ENCODE peak calls at places on chromosomes 4 and X, in seven cellular contexts. One of them, this sample, is unnamed. For H3K4me1, the result is how much of the 10 kb centered on the place peaks cover.

GRCh38 chrX:108735680-108736508 is 469 bp downstream of the IRS4 start:
- DNase-seq in body of pancreas: no peak
- DNase-seq in pancreas: no peak
- DNase-seq in cardiac muscle cell: peak
- DNase-seq in IMR-90: no peak
- DNase-seq in CD8-positive, alpha-beta T cell: no peak
- DNase-seq in prostate gland: no peak
- DNase-seq in this sample: no peak

GRCh38 chr4:140884431-140885058 is 128.4 kb upstream of the TBC1D9 start:
- DNase-seq in body of pancreas: peak
- DNase-seq in pancreas: no peak
- DNase-seq in cardiac muscle cell: peak
- DNase-seq in IMR-90: peak
- DNase-seq in CD8-positive, alpha-beta T cell: no peak
- DNase-seq in prostate gland: no peak
- DNase-seq in this sample: peak

GRCh38 chrX:69124108-69124507 is 41.1 kb downstream of the PJA1 start:
- DNase-seq in body of pancreas: no peak
- DNase-seq in pancreas: no peak
- DNase-seq in cardiac muscle cell: no peak
- DNase-seq in IMR-90: peak
- DNase-seq in CD8-positive, alpha-beta T cell: no peak
- DNase-seq in prostate gland: no peak
- DNase-seq in this sample: no peak

GRCh38 chr4:153988446-153988845 is 199.6 kb upstream of the SFRP2 start:
- DNase-seq in body of pancreas: no peak
- DNase-seq in pancreas: no peak
- DNase-seq in cardiac muscle cell: no peak
- DNase-seq in IMR-90: no peak
- DNase-seq in CD8-positive, alpha-beta T cell: no peak
- DNase-seq in prostate gland: no peak
- DNase-seq in this sample: no peak

GRCh38 chr4:35087216-35087615 is 1157.1 kb downstream of the ARAP2 start:
- DNase-seq in body of pancreas: no peak
- DNase-seq in pancreas: no peak
- DNase-seq in cardiac muscle cell: no peak
- DNase-seq in IMR-90: no peak
- DNase-seq in CD8-positive, alpha-beta T cell: no peak
- DNase-seq in prostate gland: no peak
- DNase-seq in this sample: no peak

GRCh38 chrX:18377802-18378201 is 23.3 kb upstream of the SCML2 start:
- DNase-seq in body of pancreas: peak
- DNase-seq in pancreas: no peak
- DNase-seq in cardiac muscle cell: peak
- DNase-seq in IMR-90: peak
- DNase-seq in CD8-positive, alpha-beta T cell: no peak
- DNase-seq in prostate gland: no peak
- DNase-seq in this sample: peak

GRCh38 chrX:134886201-134886600 is 104.6 kb upstream of the SMIM10 start:
- DNase-seq in body of pancreas: no peak
- DNase-seq in pancreas: no peak
- DNase-seq in cardiac muscle cell: no peak
- DNase-seq in IMR-90: peak
- DNase-seq in CD8-positive, alpha-beta T cell: no peak
- DNase-seq in prostate gland: no peak
- DNase-seq in this sample: no peak

GRCh38 chrX:132875705-132876508 is 82.5 kb downstream of the HS6ST2 start:
- DNase-seq in body of pancreas: no peak
- DNase-seq in pancreas: no peak
- DNase-seq in cardiac muscle cell: no peak
- DNase-seq in IMR-90: no peak
- DNase-seq in CD8-positive, alpha-beta T cell: no peak
- DNase-seq in prostate gland: no peak
- DNase-seq in this sample: no peak

GRCh38 chrX:120115438-120115963 is at the start of gene RHOXF1:
- DNase-seq in body of pancreas: no peak
- DNase-seq in pancreas: no peak
- DNase-seq in cardiac muscle cell: no peak
- DNase-seq in IMR-90: no peak
- DNase-seq in CD8-positive, alpha-beta T cell: no peak
- DNase-seq in prostate gland: no peak
- DNase-seq in this sample: no peak

GRCh38 chr4:37924946-37925345 is 34.1 kb downstream of the TBC1D1 start:
- DNase-seq in body of pancreas: no peak
- DNase-seq in pancreas: no peak
- DNase-seq in cardiac muscle cell: no peak
- DNase-seq in IMR-90: no peak
- DNase-seq in CD8-positive, alpha-beta T cell: no peak
- DNase-seq in prostate gland: no peak
- DNase-seq in this sample: no peak

GRCh38 chr4:99878604-99879003 is 15.6 kb downstream of the LAMTOR3 start:
- DNase-seq in body of pancreas: no peak
- DNase-seq in pancreas: no peak
- DNase-seq in cardiac muscle cell: no peak
- DNase-seq in IMR-90: no peak
- DNase-seq in CD8-positive, alpha-beta T cell: no peak
- DNase-seq in prostate gland: no peak
- DNase-seq in this sample: no peak

GRCh38 chr4:99711657-99712056 is 54.0 kb upstream of the C4orf54 start:
- DNase-seq in body of pancreas: no peak
- DNase-seq in pancreas: no peak
- DNase-seq in cardiac muscle cell: no peak
- DNase-seq in IMR-90: no peak
- DNase-seq in CD8-positive, alpha-beta T cell: no peak
- DNase-seq in prostate gland: no peak
- DNase-seq in this sample: no peak

GRCh38 chr4:110780538-110780937 is 157.7 kb upstream of the PITX2 start:
- DNase-seq in body of pancreas: no peak
- DNase-seq in pancreas: no peak
- DNase-seq in cardiac muscle cell: no peak
- DNase-seq in IMR-90: no peak
- DNase-seq in CD8-positive, alpha-beta T cell: no peak
- DNase-seq in prostate gland: no peak
- DNase-seq in this sample: no peak

GRCh38 chrX:34371740-34372139 is 239.6 kb upstream of the FAM47A start:
- DNase-seq in body of pancreas: no peak
- DNase-seq in pancreas: no peak
- DNase-seq in cardiac muscle cell: no peak
- DNase-seq in IMR-90: no peak
- DNase-seq in CD8-positive, alpha-beta T cell: no peak
- DNase-seq in prostate gland: no peak
- DNase-seq in this sample: no peak

GRCh38 chr4:44912980-44913379 is 186.6 kb upstream of the GNPDA2 start:
- DNase-seq in body of pancreas: no peak
- DNase-seq in pancreas: no peak
- DNase-seq in cardiac muscle cell: no peak
- DNase-seq in IMR-90: no peak
- DNase-seq in CD8-positive, alpha-beta T cell: no peak
- DNase-seq in prostate gland: no peak
- DNase-seq in this sample: no peak

GRCh38 chr4:80806472-80806871 is 224.0 kb upstream of the BMP3 start:
- DNase-seq in body of pancreas: no peak
- DNase-seq in pancreas: no peak
- DNase-seq in cardiac muscle cell: no peak
- DNase-seq in IMR-90: no peak
- DNase-seq in CD8-positive, alpha-beta T cell: no peak
- DNase-seq in prostate gland: no peak
- DNase-seq in this sample: no peak

GRCh38 chr4:80798082-80798481 is 232.4 kb upstream of the BMP3 start:
- DNase-seq in body of pancreas: no peak
- DNase-seq in pancreas: no peak
- DNase-seq in cardiac muscle cell: no peak
- DNase-seq in IMR-90: no peak
- DNase-seq in CD8-positive, alpha-beta T cell: no peak
- DNase-seq in prostate gland: no peak
- DNase-seq in this sample: no peak

GRCh38 chr4:80803337-80803736 is 227.2 kb upstream of the BMP3 start:
- DNase-seq in body of pancreas: no peak
- DNase-seq in pancreas: no peak
- DNase-seq in cardiac muscle cell: no peak
- DNase-seq in IMR-90: no peak
- DNase-seq in CD8-positive, alpha-beta T cell: no peak
- DNase-seq in prostate gland: no peak
- DNase-seq in this sample: no peak
- H3K4me3 ChIP-seq in body of pancreas: no peak
- H3K4me3 ChIP-seq in pancreas: no peak
- H3K4me3 ChIP-seq in cardiac muscle cell: no peak
- H3K4me3 ChIP-seq in IMR-90: no peak
- H3K4me3 ChIP-seq in CD8-positive, alpha-beta T cell: no peak
- H3K4me3 ChIP-seq in prostate gland: no peak
- H3K4me3 ChIP-seq in this sample: no peak

DNA sequence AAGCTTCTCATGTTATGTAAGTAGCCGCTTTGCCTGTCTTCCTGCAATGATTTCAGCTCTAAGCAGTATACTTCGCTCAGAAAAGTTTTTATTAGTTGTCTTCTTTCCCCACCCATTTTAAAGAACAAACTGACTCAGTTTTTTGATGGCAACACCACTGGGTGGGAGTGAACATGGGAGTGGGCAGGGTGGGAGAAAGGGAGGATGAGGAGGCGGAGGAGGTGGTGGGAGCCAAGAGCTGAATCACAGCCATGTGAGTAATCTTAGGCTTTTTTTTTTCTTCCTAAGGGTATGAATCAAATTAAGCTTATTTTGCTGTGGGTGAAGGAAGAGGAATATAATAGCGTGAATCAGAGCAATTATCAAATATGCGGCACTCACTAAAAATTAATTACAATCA is 574.3 kb upstream of the DIPK2B start:
- DNase-seq in body of pancreas: no peak
- DNase-seq in pancreas: no peak
- DNase-seq in cardiac muscle cell: no peak
- DNase-seq in IMR-90: peak
- DNase-seq in CD8-positive, alpha-beta T cell: no peak
- DNase-seq in prostate gland: no peak
- DNase-seq in this sample: no peak
- H3K4me1 ChIP-seq in body of pancreas: under half
- H3K4me1 ChIP-seq in pancreas: under half
- H3K4me1 ChIP-seq in cardiac muscle cell: under half
- H3K4me1 ChIP-seq in IMR-90: under half
- H3K4me1 ChIP-seq in CD8-positive, alpha-beta T cell: under half
- H3K4me1 ChIP-seq in prostate gland: under half
- H3K4me1 ChIP-seq in this sample: under half

GRCh38 chrX:356385-357034 is 30.2 kb downstream of the PPP2R3B start:
- DNase-seq in body of pancreas: no peak
- DNase-seq in pancreas: no peak
- DNase-seq in cardiac muscle cell: no peak
- DNase-seq in IMR-90: peak
- DNase-seq in CD8-positive, alpha-beta T cell: no peak
- DNase-seq in prostate gland: no peak
- DNase-seq in this sample: no peak

GRCh38 chrX:355329-356050 is 31.2 kb downstream of the PPP2R3B start:
- DNase-seq in body of pancreas: no peak
- DNase-seq in pancreas: no peak
- DNase-seq in cardiac muscle cell: no peak
- DNase-seq in IMR-90: no peak
- DNase-seq in CD8-positive, alpha-beta T cell: no peak
- DNase-seq in prostate gland: no peak
- DNase-seq in this sample: no peak

GRCh38 chrX:357693-358471 is 28.8 kb downstream of the PPP2R3B start:
- DNase-seq in body of pancreas: no peak
- DNase-seq in pancreas: no peak
- DNase-seq in cardiac muscle cell: no peak
- DNase-seq in IMR-90: peak
- DNase-seq in CD8-positive, alpha-beta T cell: peak
- DNase-seq in prostate gland: no peak
- DNase-seq in this sample: no peak

GRCh38 chrX:358651-359143 is 28.0 kb downstream of the PPP2R3B start:
- DNase-seq in body of pancreas: no peak
- DNase-seq in pancreas: no peak
- DNase-seq in cardiac muscle cell: no peak
- DNase-seq in IMR-90: no peak
- DNase-seq in CD8-positive, alpha-beta T cell: no peak
- DNase-seq in prostate gland: no peak
- DNase-seq in this sample: no peak

GRCh38 chrX:357035-357692 is 29.5 kb downstream of the PPP2R3B start:
- DNase-seq in body of pancreas: no peak
- DNase-seq in pancreas: no peak
- DNase-seq in cardiac muscle cell: no peak
- DNase-seq in IMR-90: no peak
- DNase-seq in CD8-positive, alpha-beta T cell: no peak
- DNase-seq in prostate gland: no peak
- DNase-seq in this sample: no peak
- H3K4me3 ChIP-seq in body of pancreas: no peak
- H3K4me3 ChIP-seq in pancreas: no peak
- H3K4me3 ChIP-seq in cardiac muscle cell: no peak
- H3K4me3 ChIP-seq in IMR-90: no peak
- H3K4me3 ChIP-seq in CD8-positive, alpha-beta T cell: no peak
- H3K4me3 ChIP-seq in prostate gland: no peak
- H3K4me3 ChIP-seq in this sample: no peak

DNA sequence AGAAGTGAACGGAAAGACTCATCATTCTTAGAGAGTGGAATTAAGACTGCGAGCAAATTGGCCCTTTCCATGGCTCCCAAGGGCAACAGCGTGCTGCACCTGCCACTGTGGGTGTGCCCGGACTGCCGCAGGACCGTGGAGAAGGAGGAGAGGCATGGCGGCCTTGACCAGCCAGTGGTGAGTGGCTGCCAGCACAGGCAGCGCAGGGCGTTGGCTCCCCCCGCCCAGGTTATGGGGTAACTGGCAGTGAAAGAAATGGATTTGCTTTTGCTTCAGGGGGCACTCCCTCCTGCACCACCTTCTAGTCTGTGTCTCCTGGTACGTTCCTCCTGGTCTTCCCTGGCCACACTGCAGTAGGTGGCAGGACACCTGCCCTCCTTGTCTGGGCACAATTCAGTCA is 59.7 kb downstream of the FAM193A start:
- DNase-seq in body of pancreas: no peak
- DNase-seq in pancreas: no peak
- DNase-seq in cardiac muscle cell: no peak
- DNase-seq in IMR-90: no peak
- DNase-seq in CD8-positive, alpha-beta T cell: no peak
- DNase-seq in prostate gland: no peak
- DNase-seq in this sample: no peak
- H3K4me1 ChIP-seq in body of pancreas: under half
- H3K4me1 ChIP-seq in pancreas: under half
- H3K4me1 ChIP-seq in cardiac muscle cell: under half
- H3K4me1 ChIP-seq in IMR-90: under half
- H3K4me1 ChIP-seq in CD8-positive, alpha-beta T cell: under half
- H3K4me1 ChIP-seq in prostate gland: under half
- H3K4me1 ChIP-seq in this sample: under half

GRCh38 chrX:14095702-14096101 is 66.0 kb upstream of the GEMIN8 start:
- DNase-seq in body of pancreas: peak
- DNase-seq in pancreas: peak
- DNase-seq in cardiac muscle cell: peak
- DNase-seq in IMR-90: peak
- DNase-seq in CD8-positive, alpha-beta T cell: peak
- DNase-seq in prostate gland: no peak
- DNase-seq in this sample: peak
- H3K4me3 ChIP-seq in body of pancreas: no peak
- H3K4me3 ChIP-seq in pancreas: no peak
- H3K4me3 ChIP-seq in cardiac muscle cell: no peak
- H3K4me3 ChIP-seq in IMR-90: no peak
- H3K4me3 ChIP-seq in CD8-positive, alpha-beta T cell: no peak
- H3K4me3 ChIP-seq in prostate gland: no peak
- H3K4me3 ChIP-seq in this sample: no peak

GRCh38 chr4:151486166-151486565 is 77.2 kb downstream of the FHIP1A start:
- DNase-seq in body of pancreas: no peak
- DNase-seq in pancreas: no peak
- DNase-seq in cardiac muscle cell: no peak
- DNase-seq in IMR-90: peak
- DNase-seq in CD8-positive, alpha-beta T cell: no peak
- DNase-seq in prostate gland: no peak
- DNase-seq in this sample: no peak
- H3K4me1 ChIP-seq in body of pancreas: under half
- H3K4me1 ChIP-seq in pancreas: under half
- H3K4me1 ChIP-seq in cardiac muscle cell: under half
- H3K4me1 ChIP-seq in IMR-90: under half
- H3K4me1 ChIP-seq in CD8-positive, alpha-beta T cell: under half
- H3K4me1 ChIP-seq in prostate gland: under half
- H3K4me1 ChIP-seq in this sample: under half